ENCODE peak calls at places on chromosomes 1 and 21, in four cellular contexts. W, B, M and R are unnamed samples. For H3K36me3, the result is how much of the 10 kb centered on the place peaks cover.

GRCh38 chr21:31136891-31137290 is 98.6 kb upstream of the KRTAP19-8 start:
- DNase-seq in W (no peak), B (peak), M (no peak), R (no peak)

GRCh38 chr21:16330340-16331319 is 600.8 kb downstream of the USP25 start:
- DNase-seq in W (no peak), B (peak), M (no peak), R (no peak)

GRCh38 chr1:37479255-37480124 is 5.1 kb downstream of the ZC3H12A start:
- DNase-seq in W (peak), B (peak), M (peak), R (peak)

GRCh38 chr1:25661043-25661807 is 44.6 kb downstream of the MAN1C1 start:
- DNase-seq in W (no peak), B (peak), M (no peak), R (no peak)

GRCh38 chr21:30831194-30831765 is 1.7 kb upstream of the KRTAP7-1 start:
- DNase-seq in W (no peak), B (no peak), M (no peak), R (no peak)

GRCh38 chr1:18769140-18769539 is 90.3 kb downstream of the TAS1R2 start:
- DNase-seq in W (no peak), B (no peak), M (peak), R (no peak)

GRCh38 chr1:222790520-222790919 is 24.3 kb upstream of the DISP1 start:
- DNase-seq in W (no peak), B (no peak), M (no peak), R (no peak)

GRCh38 chr1:27137544-27138075 is 17.3 kb downstream of the SLC9A1 start:
- DNase-seq in W (peak), B (no peak), M (no peak), R (peak)

GRCh38 chr1:114756949-114757454 is 782 bp downstream of the CSDE1 start:
- DNase-seq in W (no peak), B (peak), M (peak), R (peak)

GRCh38 chr1:17549384-17549783 is 9.9 kb downstream of the ARHGEF10L start:
- DNase-seq in W (no peak), B (no peak), M (no peak), R (no peak)

GRCh38 chr1:30719406-30720270 is 3.7 kb downstream of the MATN1 start:
- DNase-seq in W (no peak), B (peak), M (no peak), R (no peak)

GRCh38 chr1:206604861-206605260 is 7.4 kb downstream of the EIF2D start:
- DNase-seq in W (no peak), B (no peak), M (no peak), R (no peak)

GRCh38 chr1:222225171-222225570 is 322.7 kb downstream of the HHIPL2 start:
- DNase-seq in W (no peak), B (peak), M (no peak), R (no peak)

GRCh38 chr21:45543371-45543709 is 1.1 kb upstream of the SLC19A1 start:
- DNase-seq in W (peak), B (no peak), M (peak), R (peak)

GRCh38 chr1:75724472-75725022 is at the start of gene ACADM:
- DNase-seq in W (peak), B (peak), M (peak), R (peak)

GRCh38 chr1:17994046-17994445 is 113.6 kb upstream of the IGSF21 start:
- DNase-seq in W (no peak), B (no peak), M (no peak), R (no peak)

GRCh38 chr1:14880456-14881316 is 272.9 kb upstream of the TMEM51 start:
- DNase-seq in W (no peak), B (peak), M (peak), R (no peak)

GRCh38 chr1:95653598-95653997 is 419.6 kb downstream of the RWDD3 start:
- DNase-seq in W (no peak), B (no peak), M (no peak), R (no peak)

GRCh38 chr1:41623736-41624135 is 139.3 kb upstream of the EDN2 start:
- DNase-seq in W (no peak), B (no peak), M (peak), R (no peak)

GRCh38 chr1:20075345-20075744 is 5.4 kb downstream of the PLA2G5 start:
- DNase-seq in W (no peak), B (no peak), M (no peak), R (no peak)

GRCh38 chr1:158458263-158458662 is 3.4 kb upstream of the OR10K1 start:
- DNase-seq in W (no peak), B (no peak), M (no peak), R (no peak)

GRCh38 chr1:62057631-62058290 is 136.9 kb upstream of the L1TD1 start:
- DNase-seq in W (no peak), B (no peak), M (no peak), R (no peak)

GRCh38 chr1:19676438-19676922 is 11.8 kb downstream of the HTR6 start:
- DNase-seq in W (no peak), B (peak), M (no peak), R (no peak)

GRCh38 chr1:210685295-210685650 is 356.6 kb downstream of the HHAT start:
- DNase-seq in W (no peak), B (no peak), M (no peak), R (no peak)

GRCh38 chr1:168443899-168444298 is 99.9 kb downstream of the XCL2 start:
- DNase-seq in W (no peak), B (no peak), M (no peak), R (no peak)

GRCh38 chr1:209387271-209387968 is 196.1 kb upstream of the CAMK1G start:
- DNase-seq in W (no peak), B (no peak), M (no peak), R (no peak)

GRCh38 chr1:39416609-39417008 is 74.8 kb upstream of the BMP8A start:
- DNase-seq in W (no peak), B (no peak), M (no peak), R (no peak)

GRCh38 chr1:185238447-185238846 is 78.6 kb downstream of the IVNS1ABP start:
- DNase-seq in W (no peak), B (peak), M (no peak), R (no peak)

GRCh38 chr1:215114154-215114933 is 31.8 kb downstream of the KCNK2 start:
- DNase-seq in W (no peak), B (peak), M (no peak), R (no peak)

GRCh38 chr1:244207042-244207934 is 156.2 kb downstream of the ZBTB18 start:
- DNase-seq in W (no peak), B (peak), M (no peak), R (no peak)

GRCh38 chr1:43292679-43293078 is 7.3 kb upstream of the C1orf210 start:
- DNase-seq in W (no peak), B (no peak), M (no peak), R (peak)

GRCh38 chr1:44523747-44524146 is 118.7 kb downstream of the RNF220 start:
- DNase-seq in W (no peak), B (no peak), M (no peak), R (no peak)

GRCh38 chr1:115466433-115466832 is 128.4 kb upstream of the NGF start:
- DNase-seq in W (no peak), B (no peak), M (no peak), R (no peak)

GRCh38 chr21:26835027-26835713 is 10.0 kb downstream of the ADAMTS1 start:
- DNase-seq in W (no peak), B (peak), M (no peak), R (no peak)

GRCh38 chr1:192100686-192101468 is 57.4 kb upstream of the RGS18 start:
- DNase-seq in W (no peak), B (no peak), M (no peak), R (no peak)

GRCh38 chr1:111992396-111992985 is 3.0 kb upstream of the KCND3 start:
- DNase-seq in W (no peak), B (no peak), M (no peak), R (no peak)

GRCh38 chr1:111988743-111989453 is 570 bp downstream of the KCND3 start:
- DNase-seq in W (no peak), B (no peak), M (no peak), R (no peak)

GRCh38 chr1:111989531-111990025 is at the start of gene KCND3:
- DNase-seq in W (no peak), B (peak), M (no peak), R (peak)

GRCh38 chr1:111990026-111990877 is 784 bp upstream of the KCND3 start:
- DNase-seq in W (no peak), B (no peak), M (peak), R (peak)

DNA sequence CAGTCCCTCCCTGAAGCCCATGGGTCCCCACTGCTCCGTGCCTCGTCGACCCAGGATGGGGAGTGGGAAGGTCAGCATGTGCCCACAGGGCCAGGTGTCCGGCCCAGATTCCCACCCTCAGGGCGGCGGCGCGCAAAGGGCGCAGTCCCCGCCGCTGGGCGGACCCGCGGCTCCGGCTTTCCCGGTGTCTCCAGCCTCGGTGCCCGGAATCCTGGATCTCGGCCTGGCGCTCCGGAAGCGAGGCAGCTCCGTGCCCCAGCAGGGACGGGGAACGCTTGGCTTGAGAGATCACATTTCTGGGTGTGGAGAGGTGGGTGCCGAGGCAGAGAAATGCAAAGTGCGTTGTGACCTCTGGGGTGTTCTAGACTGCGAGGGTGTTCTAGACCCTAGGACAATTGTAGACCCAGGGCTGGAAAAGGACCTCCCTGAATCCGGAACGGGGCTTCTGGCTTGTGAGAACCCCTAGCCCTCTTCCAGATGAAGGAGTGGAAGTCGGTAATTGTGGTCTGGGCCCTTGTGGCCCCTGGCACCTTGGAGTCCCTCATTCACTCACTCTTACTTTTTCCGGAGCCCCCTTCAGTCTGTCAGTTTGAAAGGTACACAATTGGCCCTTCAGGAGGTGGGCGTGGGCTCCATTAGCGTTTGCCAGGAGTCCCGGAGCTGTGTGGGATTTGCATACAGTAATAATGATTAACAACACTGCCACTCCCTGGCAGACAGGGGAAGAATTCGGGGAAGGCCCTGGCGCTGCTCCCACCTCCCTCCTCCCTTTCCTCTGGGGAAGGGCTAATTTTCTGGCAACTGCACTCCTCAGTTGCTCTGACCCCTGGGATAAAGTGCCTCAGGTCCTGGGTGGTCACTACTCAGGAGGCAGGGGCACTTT is 1.7 kb upstream of the KCND3 start:
- DNase-seq in W (peak), B (no peak), M (peak), R (peak)
- H3K4me3 ChIP-seq in W (peak), B (no peak), M (peak), R (peak)

DNA sequence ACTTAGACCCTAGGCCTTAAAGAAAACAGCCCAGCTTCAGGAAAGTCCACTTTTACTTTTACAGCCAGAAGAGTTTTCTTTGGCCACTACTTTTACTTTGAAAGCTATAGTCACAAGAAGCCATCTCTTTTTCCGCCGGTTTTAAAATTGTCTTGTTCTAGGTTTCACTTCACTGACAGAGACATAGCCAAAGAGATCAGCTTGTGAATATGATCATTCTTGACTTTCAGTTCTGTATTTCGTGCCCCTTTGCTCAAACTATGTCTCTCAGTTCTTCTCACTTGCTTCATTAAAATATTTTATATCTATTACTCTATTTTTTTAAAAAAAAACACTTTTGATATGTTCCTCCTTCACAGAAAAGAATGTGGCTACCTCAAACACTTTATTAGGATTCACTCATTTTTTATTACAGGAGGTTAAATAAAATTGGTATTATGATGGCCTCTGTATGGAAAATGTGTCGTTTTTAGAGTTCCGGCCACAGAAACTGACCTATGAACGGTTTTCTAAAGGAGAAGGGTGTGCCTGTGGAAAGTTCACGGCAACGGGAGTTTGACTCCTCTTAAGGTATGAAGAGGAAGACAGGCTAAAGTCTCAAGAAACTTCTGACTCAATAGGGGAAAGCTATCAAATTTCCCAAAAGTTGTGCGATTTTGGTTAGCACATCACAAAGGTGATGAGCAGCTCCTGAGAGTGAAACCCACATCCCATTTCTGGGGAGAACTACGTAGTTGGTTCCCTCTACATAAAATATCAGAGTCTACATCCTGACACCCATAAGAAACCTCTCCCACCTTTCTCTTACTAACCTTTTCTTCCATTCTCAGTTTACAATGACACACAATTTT is 1.2 kb downstream of the MCOLN2 start:
- DNase-seq in W (no peak), B (no peak), M (no peak), R (no peak)
- H3K27ac ChIP-seq in W (no peak), B (no peak), M (no peak), R (no peak)

GRCh38 chr1:109925159-109925990 is 14.7 kb downstream of the CSF1 start:
- DNase-seq in W (no peak), B (no peak), M (no peak), R (no peak)

GRCh38 chr1:109922326-109922725 is 11.7 kb downstream of the CSF1 start:
- DNase-seq in W (no peak), B (no peak), M (no peak), R (no peak)

GRCh38 chr1:109923131-109923945 is 12.7 kb downstream of the CSF1 start:
- DNase-seq in W (no peak), B (no peak), M (no peak), R (no peak)

GRCh38 chr1:109924316-109924715 is 13.7 kb downstream of the CSF1 start:
- DNase-seq in W (no peak), B (no peak), M (no peak), R (no peak)

DNA sequence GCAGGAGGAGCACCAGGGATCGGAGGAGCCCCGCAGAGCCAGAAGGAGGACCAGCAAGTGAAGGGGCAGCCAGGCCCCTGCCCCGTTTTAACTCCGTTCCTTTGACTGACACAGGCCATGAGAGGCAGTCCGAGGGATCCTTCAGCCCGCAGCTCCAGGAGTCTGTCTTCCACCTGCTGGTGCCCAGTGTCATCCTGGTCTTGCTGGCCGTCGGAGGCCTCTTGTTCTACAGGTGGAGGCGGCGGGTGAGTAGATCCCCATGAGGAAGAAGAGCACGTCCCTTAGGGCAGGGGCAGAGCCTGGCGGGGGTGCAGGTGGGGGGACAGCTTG is 13.3 kb downstream of the CSF1 start:
- DNase-seq in W (no peak), B (no peak), M (no peak), R (no peak)
- H3K36me3 ChIP-seq in W (under half), B (half or more), M (half or more), R (half or more)

DNA sequence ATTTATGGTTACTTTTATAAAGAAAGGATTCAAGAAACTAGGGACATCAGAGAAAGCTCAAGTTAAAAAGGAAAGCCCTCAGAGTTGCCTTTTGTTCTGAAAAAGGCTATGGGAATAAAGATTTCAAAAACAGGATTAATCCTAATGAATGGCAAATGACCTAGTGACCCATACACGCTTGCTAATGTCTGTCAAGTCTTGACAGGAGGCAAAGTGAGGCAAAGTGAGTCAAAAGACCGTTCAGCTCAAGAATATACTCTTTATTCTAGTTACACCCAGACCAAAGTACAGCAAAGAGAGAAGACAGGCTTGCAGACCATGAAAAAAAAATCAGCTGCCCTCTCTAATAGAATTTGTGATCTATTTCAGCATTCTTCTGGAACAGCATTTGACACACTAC is 3.5 kb downstream of the ZNF436 start:
- DNase-seq in W (no peak), B (no peak), M (no peak), R (no peak)
- H3K4me3 ChIP-seq in W (peak), B (no peak), M (no peak), R (no peak)

DNA sequence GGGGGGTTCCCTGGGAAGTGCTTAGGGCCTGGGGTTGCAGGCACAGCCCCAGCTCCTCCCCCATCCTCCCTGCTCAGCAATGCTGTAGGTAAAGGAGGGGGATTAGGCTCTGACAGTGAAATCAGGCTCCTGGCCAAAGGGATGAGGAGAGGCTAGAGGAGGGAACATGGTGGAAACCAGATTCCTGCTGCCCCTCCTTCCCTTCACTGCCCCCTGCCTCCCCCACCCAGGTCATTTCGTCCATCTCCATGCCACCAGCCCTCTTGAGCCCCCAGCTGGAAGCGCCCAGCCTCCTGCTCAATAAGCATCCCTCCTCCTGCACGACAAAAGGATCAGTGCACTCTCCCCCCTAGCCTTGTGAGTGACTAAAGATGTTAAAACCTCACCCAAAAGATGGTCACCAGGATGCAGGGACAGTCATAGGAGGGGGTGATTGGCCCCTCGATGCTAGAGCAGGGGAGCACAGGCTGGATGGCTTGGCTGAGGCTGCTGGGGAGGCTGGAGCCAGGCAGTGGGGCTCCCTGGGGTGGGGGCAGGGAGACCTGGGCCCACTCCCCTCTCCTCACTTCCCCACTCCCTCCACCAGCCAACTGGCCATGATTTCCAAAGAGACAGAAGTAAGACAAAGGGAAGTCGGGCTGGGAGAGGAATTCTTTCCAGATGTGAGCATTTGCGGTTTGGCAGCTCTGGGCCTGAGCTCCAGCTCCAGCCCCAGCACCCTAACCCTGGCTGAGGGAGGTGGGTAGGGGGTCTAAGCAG is 2.3 kb upstream of the CRABP2 start:
- DNase-seq in W (no peak), B (peak), M (no peak), R (no peak)
- H3K27ac ChIP-seq in W (peak), B (no peak), M (peak), R (no peak)

GRCh38 chr21:41251961-41252642 is 64.5 kb upstream of the FAM3B start:
- DNase-seq in W (no peak), B (peak), M (no peak), R (no peak)
- H3K36me3 ChIP-seq in W (under half), B (under half), M (half or more), R (under half)

DNA sequence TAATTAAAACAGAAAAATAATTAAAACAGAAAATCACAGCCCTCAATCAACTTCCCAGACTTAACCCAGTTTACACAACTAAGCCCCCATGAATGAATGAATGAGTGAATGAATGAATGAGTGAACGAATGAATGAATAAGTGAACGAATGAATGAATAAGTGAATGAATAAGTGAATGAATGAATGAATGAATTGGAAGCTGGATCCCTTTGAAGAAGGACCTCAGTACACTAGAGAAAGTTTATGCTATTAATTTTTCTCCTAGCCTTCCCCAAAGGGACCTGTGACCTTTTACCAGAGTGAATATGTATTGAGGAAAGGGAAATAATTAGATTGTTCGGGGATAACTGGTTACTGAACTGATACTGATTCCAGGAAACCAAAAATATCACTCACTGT is 5.6 kb downstream of the SPSB1 start:
- DNase-seq in W (no peak), B (no peak), M (no peak), R (no peak)
- H3K4me3 ChIP-seq in W (no peak), B (no peak), M (no peak), R (no peak)